ENCODE peak calls at places on chromosomes 7 and 10, in seven cellular contexts. V is RWPE2, H is body of pancreas, Z is testis, F is cardiac muscle cell, I is spleen, C is right atrium auricular region. M is an unnamed sample. For H3K36me3, the result is how much of the 10 kb centered on the place peaks cover.

GRCh38 chr10:21317902-21318301 is 207.6 kb downstream of the SKIDA1 start:
- DNase-seq in I (no peak), F (peak), V (no peak), C (no peak), Z (no peak), H (no peak), M (no peak)

GRCh38 chr10:87979847-87980246 is 116.4 kb downstream of the PTEN start:
- DNase-seq in V (no peak), H (no peak), C (no peak), Z (no peak), I (no peak), F (no peak), M (no peak)

GRCh38 chr10:59905066-59905734 is 1.2 kb downstream of the CCDC6 start:
- DNase-seq in H (peak), V (no peak), I (peak), C (no peak), Z (peak), F (peak), M (peak)

GRCh38 chr7:31692451-31692850 is 5.4 kb downstream of the PPP1R17 start:
- DNase-seq in C (no peak), Z (no peak), H (no peak), F (no peak), V (no peak), I (no peak), M (no peak)

GRCh38 chr7:37488163-37488759 is 39.6 kb upstream of the ELMO1 start:
- DNase-seq in V (no peak), C (no peak), Z (no peak), I (no peak), F (no peak), H (no peak), M (no peak)

GRCh38 chr7:64884085-64884912 is 18.8 kb upstream of the ZNF273 start:
- DNase-seq in V (no peak), I (no peak), C (peak), F (no peak), Z (no peak), H (no peak), M (no peak)

GRCh38 chr10:71396714-71397339 is at the start of gene CDH23:
- DNase-seq in C (peak), I (no peak), F (peak), V (no peak), Z (peak), H (peak), M (peak)

GRCh38 chr7:158268851-158269535 is 318.6 kb downstream of the PTPRN2 start:
- DNase-seq in H (no peak), Z (no peak), F (no peak), V (peak), C (no peak), I (peak), M (no peak)

GRCh38 chr7:145105561-145105960 is 269.7 kb upstream of the TPK1 start:
- DNase-seq in Z (no peak), H (no peak), F (no peak), I (no peak), V (no peak), C (no peak), M (no peak)

GRCh38 chr10:131310054-131310903 is 1.2 kb downstream of the TCERG1L start:
- DNase-seq in H (no peak), Z (no peak), V (no peak), I (no peak), C (no peak), F (peak), M (no peak)

GRCh38 chr7:70637726-70638125 is 494.2 kb upstream of the GALNT17 start:
- DNase-seq in F (no peak), H (no peak), Z (no peak), V (no peak), I (no peak), C (no peak), M (no peak)

GRCh38 chr10:52814506-52814905 is 41.9 kb upstream of the MBL2 start:
- DNase-seq in H (no peak), F (no peak), Z (no peak), V (no peak), I (no peak), C (no peak), M (no peak)

GRCh38 chr7:131605280-131605878 is 49.0 kb upstream of the PODXL start:
- DNase-seq in I (no peak), Z (no peak), H (no peak), V (no peak), F (peak), C (no peak), M (peak)

GRCh38 chr10:62018141-62018911 is 116.8 kb downstream of the ARID5B start:
- DNase-seq in C (no peak), V (no peak), Z (no peak), F (no peak), I (no peak), H (peak), M (no peak)

GRCh38 chr10:90602815-90603600 is 254.8 kb downstream of the HTR7 start:
- DNase-seq in V (no peak), F (peak), C (no peak), I (no peak), H (no peak), Z (no peak), M (no peak)

GRCh38 chr7:74380720-74381119 is 73.0 kb upstream of the GTF2IRD1 start:
- DNase-seq in H (no peak), C (no peak), Z (no peak), V (no peak), I (no peak), F (no peak), M (no peak)

GRCh38 chr7:52634996-52635395 is 400.4 kb upstream of the POM121L12 start:
- DNase-seq in H (no peak), C (no peak), I (no peak), V (no peak), Z (no peak), F (no peak), M (no peak)

GRCh38 chr7:95004618-95005282 is 97.4 kb downstream of the PPP1R9A start:
- DNase-seq in C (no peak), I (no peak), V (no peak), F (no peak), H (no peak), Z (no peak), M (no peak)

GRCh38 chr10:114489521-114490310 is 85.4 kb upstream of the AFAP1L2 start:
- DNase-seq in Z (peak), I (no peak), V (no peak), H (no peak), F (no peak), C (no peak), M (no peak)

GRCh38 chr10:79444243-79445119 is 943 bp downstream of the ZCCHC24 start:
- DNase-seq in C (peak), H (peak), F (peak), V (peak), Z (peak), I (peak), M (peak)

GRCh38 chr7:40880581-40880980 is 745.8 kb downstream of the SUGCT start:
- DNase-seq in H (no peak), V (no peak), F (peak), I (no peak), Z (no peak), C (no peak), M (no peak)

GRCh38 chr7:116877443-116878217 is 15.2 kb downstream of the CAPZA2 start:
- DNase-seq in C (no peak), H (no peak), V (no peak), F (no peak), I (no peak), Z (no peak), M (no peak)
- H3K36me3 ChIP-seq in C (under half), H (under half), V (under half), F (under half), I (under half), Z (under half), M (under half)

GRCh38 chr10:26737730-26738129 is 40.2 kb downstream of the PDSS1 start:
- DNase-seq in H (no peak), C (no peak), F (peak), Z (no peak), I (no peak), V (no peak), M (no peak)

GRCh38 chr10:26733750-26734568 is 36.5 kb downstream of the PDSS1 start:
- DNase-seq in F (no peak), Z (no peak), V (no peak), I (no peak), C (no peak), H (peak), M (no peak)

GRCh38 chr10:26739087-26739631 is 41.7 kb downstream of the PDSS1 start:
- DNase-seq in I (no peak), Z (no peak), V (no peak), C (no peak), F (no peak), H (no peak), M (no peak)

GRCh38 chr10:26738354-26738753 is 40.9 kb downstream of the PDSS1 start:
- DNase-seq in V (no peak), C (no peak), Z (no peak), H (no peak), F (no peak), I (no peak), M (no peak)

GRCh38 chr10:26735435-26735834 is 37.9 kb downstream of the PDSS1 start:
- DNase-seq in V (no peak), H (no peak), Z (no peak), I (no peak), F (no peak), C (no peak), M (no peak)
- H3K36me3 ChIP-seq in V (half or more), H (under half), Z (under half), I (under half), F (under half), C (under half), M (half or more)

GRCh38 chr10:8511026-8511425 is 456.5 kb downstream of the GATA3 start:
- DNase-seq in Z (no peak), F (no peak), C (no peak), I (no peak), V (no peak), H (no peak), M (no peak)
- H3K36me3 ChIP-seq in Z (under half), F (under half), C (under half), I (under half), V (under half), H (under half), M (under half)

GRCh38 chr7:5217851-5218331 is 27.9 kb downstream of the WIPI2 start:
- DNase-seq in Z (no peak), H (no peak), F (no peak), C (no peak), I (peak), V (peak), M (no peak)

GRCh38 chr7:5217396-5217795 is 27.4 kb downstream of the WIPI2 start:
- DNase-seq in Z (no peak), F (no peak), C (no peak), H (no peak), I (peak), V (peak), M (no peak)

GRCh38 chr7:5218564-5219360 is 28.7 kb downstream of the WIPI2 start:
- DNase-seq in C (no peak), I (peak), F (no peak), H (no peak), V (peak), Z (no peak), M (no peak)

GRCh38 chr7:5215313-5215712 is 25.3 kb downstream of the WIPI2 start:
- DNase-seq in V (peak), I (peak), F (no peak), Z (no peak), C (no peak), H (no peak), M (no peak)

GRCh38 chr7:5216931-5217330 is 26.9 kb downstream of the WIPI2 start:
- DNase-seq in H (no peak), I (peak), C (no peak), V (peak), Z (no peak), F (no peak), M (no peak)
- H3K36me3 ChIP-seq in H (under half), I (half or more), C (half or more), V (half or more), Z (under half), F (under half), M (under half)

DNA sequence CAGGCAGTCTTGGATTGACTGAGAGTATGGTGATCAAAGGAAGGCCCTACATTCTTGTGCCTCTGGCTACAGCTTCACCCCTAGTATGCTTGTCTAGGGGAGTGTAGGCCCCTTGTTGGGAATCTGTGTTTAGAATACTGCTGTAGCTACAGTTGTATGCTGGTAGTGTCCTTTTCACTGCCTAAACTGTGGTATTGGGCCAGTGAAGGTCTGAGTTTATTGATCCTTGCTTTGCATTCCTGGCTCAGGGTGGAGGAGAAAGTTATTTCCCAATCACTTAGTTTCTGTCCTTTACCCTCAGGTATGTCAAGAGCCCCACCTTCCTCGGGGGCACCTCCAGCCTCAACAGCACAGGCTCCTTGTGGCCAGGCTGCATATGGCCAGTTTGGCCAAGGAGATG is 6.6 kb downstream of the SEC24C start:
- DNase-seq in I (no peak), H (no peak), V (no peak), C (no peak), Z (no peak), F (no peak), M (no peak)
- H3K36me3 ChIP-seq in I (half or more), H (under half), V (half or more), C (half or more), Z (under half), F (under half), M (half or more)

GRCh38 chr7:888081-889024 is 12.0 kb downstream of the GET4 start:
- DNase-seq in H (no peak), I (peak), C (no peak), Z (no peak), V (peak), F (no peak), M (peak)

GRCh38 chr7:890868-891267 is 14.5 kb downstream of the GET4 start:
- DNase-seq in C (no peak), H (no peak), Z (no peak), F (no peak), I (peak), V (peak), M (no peak)

GRCh38 chr7:889025-889390 is 12.7 kb downstream of the GET4 start:
- DNase-seq in C (no peak), I (peak), V (peak), H (no peak), Z (no peak), F (no peak), M (no peak)

GRCh38 chr7:891291-891690 is 14.9 kb downstream of the GET4 start:
- DNase-seq in V (peak), Z (no peak), I (peak), F (no peak), C (no peak), H (no peak), M (no peak)

GRCh38 chr7:889391-889790 is 13.0 kb downstream of the GET4 start:
- DNase-seq in V (peak), I (peak), H (no peak), Z (no peak), C (no peak), F (no peak), M (no peak)
- H3K36me3 ChIP-seq in V (under half), I (half or more), H (under half), Z (under half), C (half or more), F (under half), M (half or more)

M was measured in BE2C.